ENCODE peak calls at places on chromosomes 5 and 9, in seven cellular contexts. J is thyroid gland, M is RWPE1, K is NCI-H1092, F is C1 segment of cervical spinal cord, O is D341Med, N is T-helper 2 cell. Y is an unnamed sample.

GRCh38 chr5:167633931-167634341 is 657.5 kb upstream of the WWC1 start:
- DNase-seq in J (no peak), M (no peak), K (no peak), F (no peak), O (no peak), N (no peak), Y (no peak)

GRCh38 chr9:133893191-133893994 is 98.7 kb downstream of the VAV2 start:
- DNase-seq in J (no peak), M (no peak), K (no peak), F (no peak), O (no peak), N (no peak), Y (no peak)

GRCh38 chr5:156477196-156477595 is 150.2 kb downstream of the SGCD start:
- DNase-seq in J (no peak), M (no peak), K (no peak), F (no peak), O (no peak), N (no peak), Y (no peak)

GRCh38 chr9:68933434-68934318 is 80.2 kb downstream of the PRKACG start:
- DNase-seq in J (no peak), M (no peak), K (no peak), F (no peak), O (no peak), N (no peak), Y (no peak)

GRCh38 chr9:74431467-74431866 is 65.7 kb upstream of the RORB start:
- DNase-seq in J (no peak), M (no peak), K (no peak), F (no peak), O (no peak), N (no peak), Y (no peak)

GRCh38 chr9:134538856-134539562 is 102.6 kb upstream of the COL5A1 start:
- DNase-seq in J (no peak), M (no peak), K (no peak), F (no peak), O (no peak), N (no peak), Y (no peak)

GRCh38 chr9:107242073-107243063 is 40.7 kb upstream of the RAD23B start:
- DNase-seq in J (no peak), M (no peak), K (no peak), F (no peak), O (no peak), N (no peak), Y (no peak)

GRCh38 chr5:19950897-19951296 is 37.1 kb downstream of the CDH18 start:
- DNase-seq in J (no peak), M (no peak), K (no peak), F (no peak), O (no peak), N (no peak), Y (no peak)

GRCh38 chr9:126638571-126639132 is 24.9 kb downstream of the LMX1B start:
- DNase-seq in J (no peak), M (no peak), K (no peak), F (no peak), O (peak), N (no peak), Y (no peak)

GRCh38 chr5:90408571-90409317 is 812 bp downstream of the CETN3 start:
- DNase-seq in J (no peak), M (no peak), K (no peak), F (no peak), O (peak), N (no peak), Y (no peak)

GRCh38 chr9:91100878-91101450 is 260.8 kb downstream of the AUH start:
- DNase-seq in J (peak), M (no peak), K (no peak), F (no peak), O (no peak), N (no peak), Y (no peak)

GRCh38 chr9:120387257-120387999 is 192.5 kb downstream of the CDK5RAP2 start:
- DNase-seq in J (no peak), M (no peak), K (peak), F (no peak), O (no peak), N (no peak), Y (no peak)

GRCh38 chr9:137494104-137494544 is 35.0 kb upstream of the NSMF start:
- DNase-seq in J (no peak), M (no peak), K (no peak), F (no peak), O (peak), N (no peak), Y (no peak)

GRCh38 chr9:1871486-1872181 is 143.5 kb upstream of the SMARCA2 start:
- DNase-seq in J (no peak), M (no peak), K (no peak), F (no peak), O (no peak), N (no peak), Y (no peak)

GRCh38 chr5:159178978-159179377 is 30.4 kb downstream of the RNF145 start:
- DNase-seq in J (no peak), M (peak), K (no peak), F (no peak), O (no peak), N (no peak), Y (no peak)

GRCh38 chr9:121294866-121295661 is 27.1 kb downstream of the GSN start:
- DNase-seq in J (peak), M (no peak), K (no peak), F (no peak), O (no peak), N (no peak), Y (no peak)

GRCh38 chr5:39648539-39649200 is 223.9 kb upstream of the DAB2 start:
- DNase-seq in J (peak), M (peak), K (no peak), F (no peak), O (no peak), N (no peak), Y (no peak)